ENCODE peak calls at places on chromosomes 1 and 21, in nine cellular contexts. K is foreskin fibroblast, F is fibroblast of pulmonary artery, M is mesothelial cell of epicardium, O is H4, I is hepatocyte, L is aorta, D is AG09309, W is GM12878. B is an unnamed sample.

GRCh38 chr1:238336531-238336930 is 445.8 kb upstream of the ZP4 start:
- DNase-seq in I (no peak), F (no peak), K (no peak), D (no peak), W (no peak), O (no peak), L (no peak), M (no peak), B (peak)

GRCh38 chr21:45285266-45285931 is 2.3 kb downstream of the POFUT2 start:
- DNase-seq in W (no peak), F (no peak), D (no peak), K (no peak), O (no peak), I (no peak), L (no peak), M (no peak), B (no peak)

GRCh38 chr1:234936631-234937389 is 191.8 kb downstream of the TOMM20 start:
- DNase-seq in K (no peak), F (peak), M (no peak), I (no peak), D (no peak), W (no peak), L (no peak), O (no peak), B (no peak)

GRCh38 chr21:26553921-26554320 is 19.2 kb downstream of the CYYR1 start:
- DNase-seq in M (no peak), D (no peak), F (no peak), O (no peak), W (no peak), I (no peak), L (no peak), K (no peak), B (no peak)

GRCh38 chr1:62210960-62211359 is 16.3 kb downstream of the L1TD1 start:
- DNase-seq in K (no peak), L (no peak), W (no peak), O (no peak), D (no peak), M (no peak), I (no peak), F (no peak), B (no peak)

GRCh38 chr21:31912501-31912900 is 39.7 kb downstream of the HUNK start:
- DNase-seq in L (no peak), M (no peak), F (no peak), D (no peak), W (no peak), I (no peak), O (no peak), K (no peak), B (no peak)

GRCh38 chr1:29546496-29546895 is 310.2 kb downstream of the PTPRU start:
- DNase-seq in K (no peak), F (no peak), D (no peak), O (no peak), M (no peak), W (no peak), L (no peak), I (no peak), B (no peak)

GRCh38 chr1:51303751-51304196 is 26.6 kb downstream of the TTC39A start:
- DNase-seq in D (no peak), L (peak), K (no peak), W (peak), F (peak), M (no peak), O (no peak), I (peak), B (no peak)

GRCh38 chr1:154745286-154745731 is 124.8 kb downstream of the KCNN3 start:
- DNase-seq in D (no peak), M (no peak), K (no peak), L (no peak), I (no peak), O (no peak), F (peak), W (peak), B (no peak)

GRCh38 chr1:170445096-170445495 is 86.9 kb upstream of the GORAB start:
- DNase-seq in F (peak), L (no peak), O (no peak), K (peak), W (no peak), I (no peak), M (no peak), D (peak), B (no peak)

GRCh38 chr1:200837931-200838571 is 34.7 kb upstream of the GPR25 start:
- DNase-seq in K (peak), M (no peak), L (no peak), W (no peak), O (no peak), I (no peak), F (peak), D (no peak), B (peak)

GRCh38 chr1:204285438-204286322 is 71.9 kb upstream of the GOLT1A start:
- DNase-seq in O (no peak), L (no peak), D (no peak), W (no peak), K (no peak), M (no peak), F (no peak), I (no peak), B (no peak)

GRCh38 chr21:34126269-34126668 is 52.9 kb downstream of the MRPS6 start:
- DNase-seq in K (peak), D (no peak), W (no peak), O (no peak), F (no peak), I (peak), L (no peak), M (no peak), B (no peak)

GRCh38 chr1:99264201-99265021 is at the start of gene PLPPR4:
- DNase-seq in W (no peak), L (peak), D (no peak), F (peak), M (peak), I (peak), O (no peak), K (peak), B (peak)

GRCh38 chr21:37181059-37181458 is 86.1 kb downstream of the VPS26C start:
- DNase-seq in W (no peak), L (no peak), O (no peak), M (no peak), I (no peak), D (no peak), K (no peak), F (no peak), B (no peak)

GRCh38 chr1:109782927-109783326 is 19.2 kb upstream of the EPS8L3 start:
- DNase-seq in L (no peak), I (no peak), D (no peak), F (no peak), M (no peak), W (no peak), O (no peak), K (no peak), B (no peak)